ENCODE peak calls at places on chromosome 21, in four cellular contexts. K, Y, T and U are unnamed samples.

GRCh38 chr21:26948194-26948593 is 18.7 kb downstream of the ADAMTS5 start:
- DNase-seq in K (no peak), Y (no peak), T (no peak), U (no peak)

GRCh38 chr21:32772281-32773047 is 909 bp upstream of the PAXBP1 start:
- DNase-seq in K (no peak), Y (peak), T (no peak), U (no peak)

GRCh38 chr21:15732290-15732995 is 2.7 kb downstream of the USP25 start:
- DNase-seq in K (no peak), Y (no peak), T (no peak), U (no peak)

GRCh38 chr21:39142972-39143371 is 40.3 kb downstream of the PSMG1 start:
- DNase-seq in K (no peak), Y (no peak), T (no peak), U (no peak)

GRCh38 chr21:45709127-45709526 is 65.6 kb downstream of the PCBP3 start:
- DNase-seq in K (no peak), Y (no peak), T (no peak), U (no peak)

GRCh38 chr21:29219165-29219770 is 79.5 kb upstream of the BACH1 start:
- DNase-seq in K (no peak), Y (no peak), T (no peak), U (no peak)

GRCh38 chr21:36783612-36784383 is 84.9 kb downstream of the SIM2 start:
- DNase-seq in K (no peak), Y (no peak), T (peak), U (peak)

GRCh38 chr21:15009964-15010363 is 54.8 kb downstream of the NRIP1 start:
- DNase-seq in K (no peak), Y (no peak), T (no peak), U (peak)

GRCh38 chr21:46022551-46023107 is 41.1 kb downstream of the COL6A1 start:
- DNase-seq in K (peak), Y (no peak), T (no peak), U (no peak)

GRCh38 chr21:21612446-21612845 is 614.2 kb downstream of the NCAM2 start:
- DNase-seq in K (no peak), Y (no peak), T (no peak), U (peak)

GRCh38 chr21:38628426-38628825 is 130.1 kb upstream of the ERG start:
- DNase-seq in K (no peak), Y (no peak), T (no peak), U (no peak)

GRCh38 chr21:36877741-36878140 is 88.7 kb downstream of the HLCS start:
- DNase-seq in K (no peak), Y (no peak), T (no peak), U (no peak)

GRCh38 chr21:14545906-14546480 is at the start of gene SAMSN1:
- DNase-seq in K (no peak), Y (peak), T (no peak), U (no peak)

GRCh38 chr21:38793926-38794713 is 11.6 kb upstream of the ETS2 start:
- DNase-seq in K (no peak), Y (no peak), T (no peak), U (no peak)

GRCh38 chr21:14889080-14889805 is 175.6 kb downstream of the NRIP1 start:
- DNase-seq in K (no peak), Y (no peak), T (no peak), U (no peak)

GRCh38 chr21:26405735-26406361 is 167.2 kb downstream of the CYYR1 start:
- DNase-seq in K (no peak), Y (no peak), T (no peak), U (peak)

GRCh38 chr21:16084776-16085364 is 355.1 kb downstream of the USP25 start:
- DNase-seq in K (no peak), Y (no peak), T (no peak), U (no peak)

GRCh38 chr21:38389891-38390290 is 108.4 kb downstream of the ERG start:
- DNase-seq in K (no peak), Y (no peak), T (no peak), U (no peak)

GRCh38 chr21:14273736-14274538 is 58.0 kb downstream of the RBM11 start:
- DNase-seq in K (peak), Y (no peak), T (peak), U (no peak)

GRCh38 chr21:25518491-25518911 is 88.8 kb downstream of the MRPL39 start:
- DNase-seq in K (no peak), Y (no peak), T (no peak), U (no peak)

GRCh38 chr21:15060776-15061175 is 4.0 kb downstream of the NRIP1 start:
- DNase-seq in K (no peak), Y (no peak), T (no peak), U (no peak)

GRCh38 chr21:36509966-36510742 is 30.2 kb upstream of the CLDN14 start:
- DNase-seq in K (no peak), Y (no peak), T (peak), U (no peak)

GRCh38 chr21:15682182-15682895 is 47.4 kb upstream of the USP25 start:
- DNase-seq in K (no peak), Y (no peak), T (no peak), U (peak)

GRCh38 chr21:41054206-41054605 is 113.8 kb upstream of the BACE2 start:
- DNase-seq in K (no peak), Y (no peak), T (no peak), U (no peak)

GRCh38 chr21:45357436-45358260 is 47.3 kb upstream of the COL18A1 start:
- DNase-seq in K (peak), Y (no peak), T (no peak), U (no peak)

GRCh38 chr21:37711294-37711844 is 204.9 kb downstream of the KCNJ6 start:
- DNase-seq in K (no peak), Y (no peak), T (no peak), U (no peak)

GRCh38 chr21:25507522-25507921 is 99.8 kb downstream of the MRPL39 start:
- DNase-seq in K (no peak), Y (no peak), T (no peak), U (no peak)

GRCh38 chr21:39097335-39097861 is 85.9 kb downstream of the PSMG1 start:
- DNase-seq in K (no peak), Y (no peak), T (peak), U (no peak)

GRCh38 chr21:37871121-37871862 is 45.0 kb downstream of the KCNJ6 start:
- DNase-seq in K (no peak), Y (no peak), T (no peak), U (peak)

GRCh38 chr21:15126948-15127347 is 62.1 kb upstream of the NRIP1 start:
- DNase-seq in K (no peak), Y (no peak), T (no peak), U (no peak)

GRCh38 chr21:15549671-15550070 is 180.1 kb upstream of the USP25 start:
- DNase-seq in K (no peak), Y (no peak), T (no peak), U (peak)

GRCh38 chr21:16420086-16420724 is 690.4 kb downstream of the USP25 start:
- DNase-seq in K (no peak), Y (no peak), T (peak), U (no peak)

GRCh38 chr21:44880762-44881585 is 7.5 kb upstream of the PTTG1IP start:
- DNase-seq in K (no peak), Y (no peak), T (no peak), U (no peak)

GRCh38 chr21:14737922-14738321 is 191.8 kb upstream of the SAMSN1 start:
- DNase-seq in K (no peak), Y (peak), T (peak), U (no peak)

GRCh38 chr21:39317134-39318090 is 4.0 kb upstream of the BRWD1 start:
- DNase-seq in K (no peak), Y (no peak), T (no peak), U (no peak)

GRCh38 chr21:35511298-35512162 is 462.4 kb upstream of the RUNX1 start:
- DNase-seq in K (no peak), Y (no peak), T (no peak), U (no peak)

GRCh38 chr21:46322351-46323226 is 1.1 kb downstream of the C21orf58 start:
- DNase-seq in K (no peak), Y (no peak), T (peak), U (no peak)

GRCh38 chr21:45971487-45972352 is 9.8 kb upstream of the COL6A1 start:
- DNase-seq in K (peak), Y (no peak), T (no peak), U (no peak)

GRCh38 chr21:16308269-16308668 is 578.5 kb downstream of the USP25 start:
- DNase-seq in K (no peak), Y (no peak), T (no peak), U (no peak)

GRCh38 chr21:25925936-25926335 is 191.2 kb downstream of the GABPA start:
- DNase-seq in K (no peak), Y (no peak), T (no peak), U (no peak)

GRCh38 chr21:23725576-23725975 is 1881.7 kb downstream of the MRPL39 start:
- DNase-seq in K (no peak), Y (no peak), T (no peak), U (no peak)
- H3K4me3 ChIP-seq in K (no peak), Y (no peak), T (no peak), U (no peak)

DNA sequence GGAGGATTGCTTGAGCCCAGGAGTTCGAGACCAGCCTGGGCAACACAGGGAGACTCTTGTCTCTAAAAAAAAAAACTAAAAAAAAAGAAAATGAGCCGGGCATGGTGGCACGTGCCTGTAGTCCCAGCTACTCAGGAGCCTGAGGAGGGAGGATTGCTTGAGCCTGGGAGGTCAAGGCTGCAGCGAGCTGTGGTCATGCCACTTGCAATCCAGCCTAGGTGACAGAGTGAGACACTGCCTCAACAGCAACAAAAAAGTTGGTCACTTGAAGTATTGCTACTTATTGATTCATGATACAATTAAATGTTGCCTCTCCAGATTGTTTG is 57.9 kb upstream of the CXADR start:
- DNase-seq in K (no peak), Y (no peak), T (no peak), U (no peak)
- H3K4me3 ChIP-seq in K (no peak), Y (no peak), T (no peak), U (no peak)

DNA sequence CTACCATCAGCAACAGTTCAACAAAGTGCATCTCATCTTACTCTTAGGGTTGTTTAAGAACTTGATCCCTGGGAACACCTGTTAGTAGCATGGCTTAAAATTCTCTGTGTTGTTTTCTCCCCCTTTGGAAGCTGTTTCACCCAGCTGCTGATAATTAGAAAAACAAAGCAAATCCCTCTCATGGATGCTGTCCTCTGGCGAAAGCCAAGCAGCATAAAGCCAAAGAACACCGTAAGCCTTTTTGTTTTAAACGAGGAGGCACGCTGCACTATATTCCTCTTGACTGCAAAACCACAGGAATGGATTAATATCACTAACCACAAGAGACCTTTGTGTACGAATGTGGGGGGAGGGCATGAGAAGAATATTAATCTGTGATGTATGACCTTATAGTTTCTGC is 923.2 kb downstream of the LTN1 start:
- DNase-seq in K (no peak), Y (no peak), T (no peak), U (peak)
- H3K4me3 ChIP-seq in K (no peak), Y (no peak), T (no peak), U (peak)

GRCh38 chr21:43721939-43722338 is 3.0 kb downstream of the PDXK start:
- DNase-seq in K (peak), Y (no peak), T (no peak), U (no peak)
- H3K4me3 ChIP-seq in K (no peak), Y (no peak), T (no peak), U (no peak)

GRCh38 chr21:42114646-42115045 is 43.5 kb downstream of the UMODL1 start:
- DNase-seq in K (peak), Y (no peak), T (no peak), U (no peak)

GRCh38 chr21:42118901-42119300 is 47.8 kb downstream of the UMODL1 start:
- DNase-seq in K (peak), Y (no peak), T (no peak), U (no peak)

GRCh38 chr21:42118121-42118795 is 47.1 kb downstream of the UMODL1 start:
- DNase-seq in K (peak), Y (no peak), T (no peak), U (no peak)

GRCh38 chr21:42115136-42115683 is 44.1 kb downstream of the UMODL1 start:
- DNase-seq in K (peak), Y (no peak), T (no peak), U (no peak)

DNA sequence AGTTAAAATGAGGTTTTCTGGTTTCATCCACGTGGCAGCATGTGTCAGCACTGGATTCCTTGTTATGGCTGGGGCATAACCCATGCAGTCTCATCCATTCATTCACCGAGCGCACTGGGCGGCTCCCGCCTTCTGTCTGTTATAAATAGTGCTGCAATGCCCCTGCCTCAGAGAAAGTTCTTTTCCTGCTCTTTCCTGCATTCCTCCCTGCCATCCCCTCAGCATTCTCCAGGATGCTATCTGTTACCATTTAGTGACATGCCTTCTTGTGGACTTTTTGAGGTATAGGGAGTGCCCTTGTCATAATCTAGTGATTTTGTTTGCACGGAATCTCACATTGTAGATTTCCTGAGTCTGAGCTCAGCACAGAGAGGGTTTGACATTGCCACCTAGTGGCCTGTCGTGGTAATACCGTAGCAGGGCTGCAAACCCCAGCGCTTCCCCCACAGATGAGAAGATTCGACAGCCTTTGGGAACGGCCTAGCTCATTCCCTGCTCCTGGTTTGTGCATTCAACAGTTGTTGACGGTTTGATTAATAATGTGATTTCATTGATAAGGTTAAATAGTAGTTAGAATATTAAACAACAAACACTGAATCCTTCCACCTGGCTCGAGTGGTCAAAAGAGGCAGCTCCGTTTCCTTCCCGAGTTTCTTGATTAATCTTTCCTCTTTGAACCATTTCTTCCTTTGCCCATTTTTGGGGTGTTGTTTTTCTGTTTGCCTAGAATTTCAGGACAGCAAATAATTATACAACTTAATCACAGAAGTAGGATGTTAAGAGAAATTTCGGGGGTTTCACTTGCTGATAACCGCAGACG is 46.3 kb downstream of the UMODL1 start:
- DNase-seq in K (peak), Y (peak), T (peak), U (no peak)
- H3K4me3 ChIP-seq in K (no peak), Y (peak), T (no peak), U (peak)

DNA sequence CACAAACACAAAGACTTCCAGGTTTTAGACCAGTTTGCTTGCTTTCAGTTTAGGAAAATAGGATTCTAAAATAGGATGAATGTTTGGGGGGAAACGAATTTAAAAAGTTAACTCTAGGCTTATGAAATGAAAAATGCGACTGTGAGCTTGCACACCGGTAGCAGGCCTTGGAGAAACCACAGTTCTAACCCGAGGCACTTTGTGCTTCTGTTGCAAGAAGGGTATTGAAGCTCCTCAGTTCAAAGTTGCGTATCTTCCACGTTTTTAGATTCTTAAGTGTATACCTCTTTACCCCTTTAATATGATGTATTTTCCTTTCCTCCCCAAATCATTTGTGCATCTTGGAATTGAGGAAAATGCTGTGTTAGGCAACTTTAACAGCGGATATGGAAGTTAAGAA is 2.4 kb downstream of the MRPS6 start:
- DNase-seq in K (no peak), Y (no peak), T (no peak), U (no peak)
- H3K4me3 ChIP-seq in K (no peak), Y (peak), T (no peak), U (peak)

GRCh38 chr21:31733521-31734149 is 1.7 kb upstream of the SCAF4 start:
- DNase-seq in K (no peak), Y (no peak), T (no peak), U (no peak)
- H3K4me3 ChIP-seq in K (no peak), Y (peak), T (no peak), U (peak)